ENCODE peak calls at places on chromosomes 2 and 18, in seven cellular contexts. L is IMR-90, R is foreskin fibroblast, C is right atrium auricular region, O is glutamatergic neuron, U is DND-41, W is cardiac fibroblast. M is an unnamed sample.

GRCh38 chr18:32057624-32058165 is 34.0 kb upstream of the RNF138 start:
- DNase-seq in L (no peak), R (no peak), C (no peak), O (no peak), U (no peak), W (no peak), M (no peak)

GRCh38 chr2:197008229-197008628 is 81.7 kb upstream of the PGAP1 start:
- DNase-seq in L (peak; percentile 74), R (peak; percentile 75), C (no peak), O (no peak), U (no peak), W (peak; percentile 72), M (no peak)

GRCh38 chr2:165390875-165391274 is 78.6 kb upstream of the CSRNP3 start:
- DNase-seq in L (no peak), R (no peak), C (no peak), O (no peak), U (no peak), W (no peak), M (no peak)

GRCh38 chr2:136863468-136863867 is 98.1 kb downstream of the THSD7B start:
- DNase-seq in L (no peak), R (no peak), C (no peak), O (no peak), U (no peak), W (no peak), M (no peak)

GRCh38 chr2:80303825-80304521 is 579 bp downstream of the LRRTM1 start:
- DNase-seq in L (no peak), R (no peak), C (no peak), O (peak; percentile 75), U (no peak), W (no peak), M (no peak)

GRCh38 chr2:218984239-218985020 is 554 bp downstream of the FEV start:
- DNase-seq in L (no peak), R (no peak), C (no peak), O (peak; percentile 47), U (no peak), W (peak; percentile 53), M (no peak)

GRCh38 chr2:218027426-218028188 is 24.8 kb upstream of the TNS1 start:
- DNase-seq in L (no peak), R (no peak), C (peak; percentile 52), O (no peak), U (no peak), W (no peak), M (peak; percentile 68)

GRCh38 chr2:64837925-64838641 is 151.1 kb upstream of the SLC1A4 start:
- DNase-seq in L (no peak), R (no peak), C (no peak), O (no peak), U (no peak), W (peak; percentile 44), M (no peak)

GRCh38 chr2:238786792-238787490 is 60.9 kb upstream of the TWIST2 start:
- DNase-seq in L (no peak), R (peak; percentile 48), C (no peak), O (no peak), U (no peak), W (no peak), M (no peak)

GRCh38 chr2:166573393-166573792 is 79.3 kb upstream of the SCN7A start:
- DNase-seq in L (peak; percentile 77), R (peak; percentile 30), C (no peak), O (no peak), U (no peak), W (peak; percentile 15), M (no peak)

GRCh38 chr2:237574894-237575868 is 8.8 kb downstream of the PRLH start:
- DNase-seq in L (no peak), R (no peak), C (no peak), O (no peak), U (no peak), W (no peak), M (no peak)

GRCh38 chr2:20590704-20591515 is 60.0 kb downstream of the HS1BP3 start:
- DNase-seq in L (no peak), R (no peak), C (no peak), O (peak; percentile 12), U (no peak), W (no peak), M (peak; percentile 82)

GRCh38 chr2:240293865-240294461 is 141.5 kb upstream of the GPC1 start:
- DNase-seq in L (peak; percentile 6), R (no peak), C (no peak), O (no peak), U (no peak), W (no peak), M (peak; percentile 56)

GRCh38 chr2:99806758-99807157 is 316.9 kb upstream of the REV1 start:
- DNase-seq in L (peak; percentile 81), R (peak; percentile 51), C (no peak), O (no peak), U (no peak), W (peak; percentile 23), M (no peak)

GRCh38 chr2:25977768-25978167 is 4.5 kb downstream of the KIF3C start:
- DNase-seq in L (peak; percentile 66), R (no peak), C (no peak), O (no peak), U (no peak), W (no peak), M (no peak)

GRCh38 chr2:97805776-97806175 is 92.4 kb downstream of the ZAP70 start:
- DNase-seq in L (no peak), R (no peak), C (no peak), O (no peak), U (no peak), W (no peak), M (no peak)

GRCh38 chr18:55510809-55511208 is 77.2 kb downstream of the TCF4 start:
- DNase-seq in L (peak; percentile 92), R (peak; percentile 44), C (no peak), O (no peak), U (no peak), W (peak; percentile 97), M (no peak)

GRCh38 chr2:150570712-150571111 is 83.2 kb upstream of the RND3 start:
- DNase-seq in L (peak; percentile 96), R (peak; percentile 80), C (no peak), O (no peak), U (no peak), W (peak; percentile 77), M (no peak)

GRCh38 chr2:70087703-70088507 is 628 bp downstream of the PCBP1 start:
- DNase-seq in L (peak; percentile 58), R (peak; percentile 54), C (peak; percentile 69), O (peak; percentile 54), U (peak; percentile 55), W (peak; percentile 63), M (peak; percentile 86)

GRCh38 chr18:63299837-63300787 is 19.5 kb downstream of the BCL2 start:
- DNase-seq in L (peak; percentile 31), R (no peak), C (peak; percentile 16), O (no peak), U (no peak), W (no peak), M (no peak)

GRCh38 chr2:237207641-237208040 is 122.0 kb downstream of the COPS8 start:
- DNase-seq in L (peak; percentile 85), R (peak; percentile 89), C (peak; percentile 97), O (no peak), U (no peak), W (peak; percentile 97), M (peak; percentile 89)

GRCh38 chr18:45493830-45494229 is 121.4 kb upstream of the SLC14A2 start:
- DNase-seq in L (no peak), R (no peak), C (no peak), O (no peak), U (no peak), W (no peak), M (no peak)

GRCh38 chr2:242075163-242075562 is 205.6 kb downstream of the RTP5 start:
- DNase-seq in L (peak; percentile 28), R (peak; percentile 7), C (no peak), O (no peak), U (no peak), W (peak; percentile 83), M (no peak)

GRCh38 chr2:224894356-224894755 is 147.9 kb downstream of the DOCK10 start:
- DNase-seq in L (no peak), R (no peak), C (no peak), O (no peak), U (no peak), W (no peak), M (no peak)

GRCh38 chr2:47485751-47486300 is 82.9 kb downstream of the MSH2 start:
- DNase-seq in L (peak; percentile 30), R (no peak), C (no peak), O (no peak), U (no peak), W (no peak), M (no peak)

GRCh38 chr2:118848381-118849225 is 1.2 kb upstream of the EN1 start:
- DNase-seq in L (no peak), R (no peak), C (peak; percentile 52), O (no peak), U (no peak), W (no peak), M (no peak)

GRCh38 chr2:1070601-1071000 is 120.0 kb downstream of the SNTG2 start:
- DNase-seq in L (no peak), R (no peak), C (no peak), O (no peak), U (no peak), W (no peak), M (no peak)

GRCh38 chr2:222805591-222806304 is 55.1 kb upstream of the ACSL3 start:
- DNase-seq in L (no peak), R (no peak), C (no peak), O (no peak), U (no peak), W (peak; percentile 54), M (no peak)

GRCh38 chr2:47784349-47784851 is 1.5 kb downstream of the MSH6 start:
- DNase-seq in L (peak; percentile 34), R (peak; percentile 4), C (no peak), O (no peak), U (no peak), W (peak; percentile 37), M (peak; percentile 63)

GRCh38 chr18:22193466-22193865 is 24.1 kb downstream of the GATA6 start:
- DNase-seq in L (no peak), R (no peak), C (peak; percentile 65), O (no peak), U (no peak), W (peak; percentile 77), M (no peak)

GRCh38 chr2:23312996-23313606 is 71.9 kb upstream of the KLHL29 start:
- DNase-seq in L (no peak), R (no peak), C (no peak), O (peak; percentile 79), U (peak; percentile 47), W (peak; percentile 10), M (no peak)
- TF ChIP-seq CTCF in L (peak; percentile 45), R (peak; percentile 62), C (peak; percentile 33), O (peak; percentile 92), U (peak; percentile 80), W (peak; percentile 75), M (no peak)

GRCh38 chr2:208256192-208256782 is 1.4 kb upstream of the IDH1 start:
- DNase-seq in L (no peak), R (no peak), C (no peak), O (no peak), U (no peak), W (peak; percentile 23), M (no peak)
- TF ChIP-seq CTCF in L (no peak), R (peak; percentile 9), C (no peak), O (no peak), U (peak; percentile 42), W (no peak), M (no peak)

GRCh38 chr2:212536385-212537310 is 2.0 kb downstream of the ERBB4 start:
- DNase-seq in L (no peak), R (no peak), C (no peak), O (peak; percentile 27), U (no peak), W (no peak), M (no peak)
- TF ChIP-seq CTCF in L (no peak), R (no peak), C (no peak), O (no peak), U (no peak), W (no peak), M (no peak)

GRCh38 chr2:85231242-85231805 is 96.5 kb downstream of the TGOLN2 start:
- DNase-seq in L (no peak), R (no peak), C (no peak), O (no peak), U (no peak), W (no peak), M (no peak)
- TF ChIP-seq CTCF in L (no peak), R (no peak), C (no peak), O (no peak), U (peak; percentile 19), W (no peak), M (no peak)

M was measured in coronary artery.